ENCODE peak calls at places on chromosomes 7 and 10, in four cellular contexts. C, N, A and L are unnamed samples.
A peak's percentile ranks its signal among the peaks of the same experiment; 100 is the strongest.

GRCh38 chr7:84729284-84729683 is 457.6 kb downstream of the SEMA3D start:
- DNase-seq in C (no peak), N (peak; percentile 32), A (no peak), L (no peak)

GRCh38 chr7:46625032-46625431 is 704.0 kb upstream of the IGFBP3 start:
- DNase-seq in C (no peak), N (no peak), A (no peak), L (no peak)

GRCh38 chr7:135678612-135679575 is 16.6 kb downstream of the STMP1 start:
- DNase-seq in C (no peak), N (no peak), A (peak; percentile 65), L (peak; percentile 75)

GRCh38 chr10:24385776-24386175 is 176.8 kb downstream of the KIAA1217 start:
- DNase-seq in C (no peak), N (no peak), A (no peak), L (no peak)

GRCh38 chr10:114492351-114493037 is 88.2 kb upstream of the AFAP1L2 start:
- DNase-seq in C (no peak), N (no peak), A (no peak), L (no peak)

GRCh38 chr7:151115121-151115835 is 29.0 kb downstream of the AGAP3 start:
- DNase-seq in C (no peak), N (no peak), A (no peak), L (no peak)

GRCh38 chr7:90025771-90026170 is 128.5 kb upstream of the STEAP1 start:
- DNase-seq in C (no peak), N (no peak), A (no peak), L (no peak)

GRCh38 chr10:103816431-103816830 is 38.9 kb downstream of the SH3PXD2A start:
- DNase-seq in C (no peak), N (no peak), A (no peak), L (no peak)

GRCh38 chr10:12629767-12630165 is 280.4 kb downstream of the CAMK1D start:
- DNase-seq in C (no peak), N (no peak), A (no peak), L (no peak)

GRCh38 chr7:18225067-18225466 is 197.4 kb upstream of the PRPS1L1 start:
- DNase-seq in C (no peak), N (no peak), A (no peak), L (no peak)

GRCh38 chr7:32259917-32260596 is 189.8 kb upstream of the PDE1C start:
- DNase-seq in C (no peak), N (no peak), A (no peak), L (no peak)

GRCh38 chr10:14571866-14572507 is 202.7 kb downstream of the FAM107B start:
- DNase-seq in C (peak; percentile 79), N (no peak), A (peak; percentile 91), L (peak; percentile 90)

GRCh38 chr10:110903280-110904278 is 15.4 kb downstream of the BBIP1 start:
- DNase-seq in C (no peak), N (no peak), A (no peak), L (no peak)

GRCh38 chr7:67512481-67512880 is 515.8 kb downstream of the TYW1 start:
- DNase-seq in C (no peak), N (no peak), A (no peak), L (no peak)

GRCh38 chr10:132554053-132554990 is 16.7 kb downstream of the INPP5A start:
- DNase-seq in C (peak; percentile 68), N (no peak), A (no peak), L (no peak)

GRCh38 chr7:22730921-22731654 is 4.1 kb downstream of the IL6 start:
- DNase-seq in C (no peak), N (peak; percentile 90), A (no peak), L (no peak)

GRCh38 chr7:73701357-73701995 is 18.0 kb downstream of the STX1A start:
- DNase-seq in C (no peak), N (no peak), A (no peak), L (no peak)

GRCh38 chr7:106418526-106418925 is 133.7 kb upstream of the NAMPT start:
- DNase-seq in C (no peak), N (no peak), A (no peak), L (no peak)

GRCh38 chr7:43554423-43554822 is 28.5 kb upstream of the STK17A start:
- DNase-seq in C (no peak), N (no peak), A (no peak), L (no peak)

GRCh38 chr7:47180268-47180826 is 401.6 kb downstream of the TNS3 start:
- DNase-seq in C (no peak), N (peak; percentile 39), A (peak; percentile 61), L (peak; percentile 63)

GRCh38 chr7:158864833-158865232 is 8.5 kb downstream of the DYNC2I1 start:
- DNase-seq in C (no peak), N (no peak), A (peak; percentile 42), L (no peak)

GRCh38 chr7:134831862-134832261 is 52.4 kb downstream of the CALD1 start:
- DNase-seq in C (no peak), N (no peak), A (no peak), L (no peak)

GRCh38 chr7:80288175-80289122 is 153.8 kb downstream of the GNAI1 start:
- DNase-seq in C (no peak), N (no peak), A (no peak), L (no peak)

GRCh38 chr7:73618538-73618937 is 5.8 kb downstream of the MLXIPL start:
- DNase-seq in C (no peak), N (no peak), A (no peak), L (no peak)

GRCh38 chr7:34064511-34065158 is 159.3 kb downstream of the BMPER start:
- DNase-seq in C (no peak), N (no peak), A (no peak), L (peak; percentile 50)

GRCh38 chr10:126156012-126156411 is 232.3 kb downstream of the ADAM12 start:
- DNase-seq in C (no peak), N (no peak), A (no peak), L (no peak)

GRCh38 chr10:99431190-99431549 is 746 bp upstream of the GOT1 start:
- DNase-seq in C (peak; percentile 89), N (peak; percentile 14), A (peak; percentile 78), L (peak; percentile 83)

GRCh38 chr7:30038182-30038980 is 10.2 kb downstream of the PLEKHA8 start:
- DNase-seq in C (no peak), N (no peak), A (no peak), L (no peak)

GRCh38 chr10:82625497-82626151 is 750.6 kb downstream of the NRG3 start:
- DNase-seq in C (no peak), N (no peak), A (no peak), L (no peak)

GRCh38 chr10:13201132-13201531 is 33.0 kb downstream of the UCMA start:
- DNase-seq in C (no peak), N (no peak), A (no peak), L (no peak)

GRCh38 chr10:59830601-59831259 is 75.6 kb downstream of the CCDC6 start:
- DNase-seq in C (no peak), N (peak; percentile 6), A (no peak), L (peak; percentile 51)

GRCh38 chr10:11562888-11563287 is 48.6 kb downstream of the USP6NL start:
- DNase-seq in C (no peak), N (no peak), A (no peak), L (no peak)

GRCh38 chr10:117429644-117430043 is 54.4 kb upstream of the PDZD8 start:
- DNase-seq in C (no peak), N (no peak), A (no peak), L (no peak)

GRCh38 chr7:134262322-134262721 is 54.4 kb downstream of the SLC35B4 start:
- DNase-seq in C (no peak), N (no peak), A (no peak), L (no peak)

GRCh38 chr7:105493928-105494325 is 28.1 kb downstream of the PUS7 start:
- DNase-seq in C (no peak), N (peak; percentile 61), A (no peak), L (no peak)